ENCODE peak calls at places on chromosomes 13 and 19, in nine cellular contexts. J is GM12865, X is suprapubic skin, U is choroid plexus epithelial cell, G is transverse colon, V is GM12864, M is Peyer's patch, W is upper lobe of right lung, C is mucosa of descending colon. K is an unnamed sample.

GRCh38 chr19:47540748-47541147 is 25.9 kb upstream of the NAPA start:
- DNase-seq in J (peak), X (no peak), U (peak), G (no peak), V (no peak), M (no peak), W (peak), C (no peak), K (no peak)

GRCh38 chr13:70571221-70571620 is 463.0 kb upstream of the KLHL1 start:
- DNase-seq in J (no peak), X (no peak), U (no peak), G (no peak), V (no peak), M (no peak), W (no peak), C (no peak), K (no peak)

GRCh38 chr19:15378529-15379082 is 981 bp downstream of the AKAP8 start:
- DNase-seq in J (peak), X (no peak), U (peak), G (peak), V (peak), M (peak), W (peak), C (peak), K (peak)

GRCh38 chr13:50126378-50127016 is 111.3 kb downstream of the KCNRG start:
- DNase-seq in J (peak), X (no peak), U (peak), G (peak), V (no peak), M (no peak), W (no peak), C (peak), K (no peak)

GRCh38 chr19:1590641-1591397 is 1.8 kb downstream of the MBD3 start:
- DNase-seq in J (peak), X (no peak), U (peak), G (peak), V (no peak), M (peak), W (no peak), C (no peak), K (no peak)

GRCh38 chr19:38209671-38210457 is 14.2 kb downstream of the DPF1 start:
- DNase-seq in J (no peak), X (peak), U (peak), G (peak), V (no peak), M (peak), W (peak), C (peak), K (no peak)

GRCh38 chr19:49679832-49680472 is 2.9 kb downstream of the PRMT1 start:
- DNase-seq in J (no peak), X (no peak), U (no peak), G (no peak), V (no peak), M (no peak), W (no peak), C (no peak), K (no peak)

GRCh38 chr19:32017341-32017948 is 328.0 kb upstream of the ZNF507 start:
- DNase-seq in J (no peak), X (no peak), U (no peak), G (no peak), V (no peak), M (no peak), W (no peak), C (no peak), K (no peak)

GRCh38 chr19:47176071-47176626 is 45.5 kb downstream of the SAE1 start:
- DNase-seq in J (no peak), X (no peak), U (peak), G (no peak), V (no peak), M (no peak), W (no peak), C (no peak), K (no peak)

GRCh38 chr13:34207872-34208271 is 389.9 kb downstream of the RFC3 start:
- DNase-seq in J (no peak), X (no peak), U (peak), G (no peak), V (no peak), M (no peak), W (no peak), C (no peak), K (no peak)

GRCh38 chr13:36297600-36298338 is at the start of gene CCDC169:
- DNase-seq in J (peak), X (peak), U (peak), G (peak), V (no peak), M (peak), W (peak), C (peak), K (peak)

GRCh38 chr19:35856001-35856400 is 710 bp upstream of the KIRREL2 start:
- DNase-seq in J (no peak), X (no peak), U (no peak), G (no peak), V (no peak), M (no peak), W (no peak), C (no peak), K (no peak)

GRCh38 chr19:2129022-2129421 is 22.3 kb downstream of the AP3D1 start:
- DNase-seq in J (no peak), X (no peak), U (no peak), G (no peak), V (no peak), M (no peak), W (no peak), C (no peak), K (no peak)

GRCh38 chr13:40452741-40453665 is 213.4 kb downstream of the FOXO1 start:
- DNase-seq in J (no peak), X (no peak), U (peak), G (no peak), V (no peak), M (no peak), W (no peak), C (no peak), K (no peak)

GRCh38 chr19:3184847-3185481 is 766 bp upstream of the NCLN start:
- DNase-seq in J (peak), X (no peak), U (peak), G (peak), V (no peak), M (no peak), W (peak), C (no peak), K (no peak)

GRCh38 chr19:35155441-35155840 is 906 bp downstream of the FXYD5 start:
- DNase-seq in J (peak), X (no peak), U (no peak), G (no peak), V (no peak), M (no peak), W (no peak), C (peak), K (peak)

GRCh38 chr19:45670670-45671453 is 2.8 kb downstream of the GIPR start:
- DNase-seq in J (peak), X (peak), U (peak), G (peak), V (no peak), M (peak), W (peak), C (peak), K (peak)

GRCh38 chr19:57320180-57321084 is at the start of gene ZNF543:
- DNase-seq in J (peak), X (peak), U (peak), G (peak), V (peak), M (peak), W (peak), C (peak), K (peak)

GRCh38 chr13:99806671-99807070 is 164.9 kb downstream of the ZIC5 start:
- DNase-seq in J (no peak), X (no peak), U (no peak), G (no peak), V (no peak), M (no peak), W (no peak), C (no peak), K (no peak)

GRCh38 chr19:39684283-39684682 is 20.0 kb upstream of the LGALS14 start:
- DNase-seq in J (no peak), X (no peak), U (no peak), G (no peak), V (no peak), M (no peak), W (no peak), C (no peak), K (no peak)

GRCh38 chr19:17775245-17775927 is 19.6 kb upstream of the B3GNT3 start:
- DNase-seq in J (no peak), X (no peak), U (peak), G (peak), V (no peak), M (no peak), W (no peak), C (peak), K (peak)

DNA sequence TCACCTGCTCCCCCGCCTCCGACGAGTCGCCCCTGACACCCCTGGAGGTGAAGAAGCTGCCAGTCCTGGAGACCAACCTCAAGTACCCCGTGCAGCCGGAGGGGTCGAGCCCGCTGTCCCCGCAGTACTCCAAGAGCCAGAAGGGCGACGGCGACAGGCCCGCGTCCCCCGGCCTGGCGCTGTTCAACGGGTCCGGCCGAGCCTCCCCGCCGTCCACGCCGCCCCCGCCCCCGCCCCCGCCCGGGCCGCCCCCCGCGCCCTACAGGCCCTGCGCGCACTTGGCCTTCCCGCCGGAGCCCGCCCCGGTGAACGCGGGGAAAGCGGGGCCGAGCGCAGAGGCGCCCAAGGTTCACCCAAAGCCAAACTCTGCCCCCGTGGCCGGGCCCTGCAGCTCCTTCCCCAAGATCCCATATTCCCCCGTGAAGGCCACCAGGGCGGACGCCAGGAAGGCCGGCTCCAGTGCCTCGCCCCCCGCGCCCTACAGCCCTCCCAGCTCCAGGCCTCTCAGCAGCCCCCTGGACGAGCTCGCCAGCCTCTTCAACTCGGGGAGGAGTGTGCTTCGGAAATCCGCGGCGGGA is 511.5 kb downstream of the MYO16 start:
- DNase-seq in J (no peak), X (no peak), U (no peak), G (no peak), V (no peak), M (no peak), W (no peak), C (no peak), K (no peak)
- TF ChIP-seq CTCF in J (no peak), X (no peak), U (no peak), G (no peak), V (no peak), M (no peak), W (no peak), C (no peak), K (no peak)

GRCh38 chr19:33956941-33957340 is 160.3 kb downstream of the KCTD15 start:
- DNase-seq in J (no peak), X (no peak), U (no peak), G (no peak), V (no peak), M (no peak), W (no peak), C (no peak), K (no peak)
- TF ChIP-seq CTCF in J (no peak), X (no peak), U (no peak), G (no peak), V (no peak), M (no peak), W (no peak), C (no peak), K (no peak)

GRCh38 chr19:52464798-52465470 is 11.6 kb downstream of the ZNF578 start:
- DNase-seq in J (no peak), X (no peak), U (no peak), G (no peak), V (no peak), M (no peak), W (no peak), C (no peak), K (no peak)
- TF ChIP-seq CTCF in J (no peak), X (no peak), U (peak), G (no peak), V (no peak), M (no peak), W (no peak), C (no peak), K (no peak)

DNA sequence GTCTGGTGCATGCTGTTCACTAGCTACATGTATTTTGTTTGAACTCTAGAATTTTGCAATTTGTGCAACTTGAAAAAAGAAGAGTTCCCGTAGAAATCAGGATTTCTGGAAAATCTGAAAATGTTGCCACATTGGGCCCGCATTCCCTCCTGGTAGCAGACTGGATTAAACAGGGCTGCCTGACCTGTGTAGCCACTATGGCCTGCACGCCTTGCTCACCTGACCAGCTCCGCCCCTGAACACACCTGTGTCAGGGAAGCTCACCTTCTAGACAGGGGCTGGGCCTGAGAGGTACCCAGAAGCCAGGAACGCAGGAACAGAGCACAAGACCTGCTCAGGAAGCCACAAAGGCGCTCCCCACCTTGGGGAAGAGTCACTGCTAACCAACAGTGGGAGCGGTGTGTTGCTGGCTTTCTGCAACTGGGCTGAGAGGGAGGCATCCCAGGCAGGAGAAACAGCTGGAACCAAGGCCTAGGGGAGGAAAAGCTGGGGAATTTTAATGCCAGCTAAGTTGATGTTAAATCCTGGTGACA is 106.5 kb downstream of the UQCRFS1 start:
- DNase-seq in J (no peak), X (no peak), U (no peak), G (no peak), V (no peak), M (no peak), W (no peak), C (no peak), K (no peak)
- TF ChIP-seq CTCF in J (no peak), X (no peak), U (no peak), G (no peak), V (no peak), M (no peak), W (no peak), C (no peak), K (no peak)

GRCh38 chr13:29266261-29266660 is 329.2 kb downstream of the SLC7A1 start:
- DNase-seq in J (no peak), X (no peak), U (no peak), G (no peak), V (no peak), M (no peak), W (no peak), C (no peak), K (no peak)
- TF ChIP-seq CTCF in J (no peak), X (no peak), U (no peak), G (no peak), V (no peak), M (no peak), W (no peak), C (no peak), K (no peak)